ENCODE peak calls at places on chromosomes 13 and 19, in eight cellular contexts. N, Q, R, Y, K, O, E and C are unnamed samples.

GRCh38 chr19:1970003-1970805 is 29.2 kb downstream of the CSNK1G2 start:
- DNase-seq in N (no peak), Q (no peak), R (no peak), Y (no peak), K (no peak), O (no peak), E (peak), C (no peak)

GRCh38 chr19:50510121-50510670 is 795 bp downstream of the JOSD2 start:
- DNase-seq in N (no peak), Q (no peak), R (no peak), Y (no peak), K (no peak), O (no peak), E (no peak), C (no peak)

GRCh38 chr13:49652691-49653305 is 24.5 kb downstream of the ARL11 start:
- DNase-seq in N (no peak), Q (no peak), R (no peak), Y (peak), K (no peak), O (peak), E (no peak), C (no peak)

GRCh38 chr19:13181747-13182388 is 31.7 kb downstream of the IER2 start:
- DNase-seq in N (no peak), Q (no peak), R (no peak), Y (peak), K (no peak), O (peak), E (peak), C (no peak)

GRCh38 chr19:682678-683320 is 6.6 kb downstream of the FSTL3 start:
- DNase-seq in N (no peak), Q (no peak), R (no peak), Y (no peak), K (no peak), O (no peak), E (no peak), C (no peak)

GRCh38 chr19:18590273-18591272 is 2.0 kb downstream of the REX1BD start:
- DNase-seq in N (no peak), Q (no peak), R (no peak), Y (peak), K (no peak), O (peak), E (no peak), C (peak)

GRCh38 chr13:28173793-28174192 is 35.4 kb downstream of the PAN3 start:
- DNase-seq in N (no peak), Q (no peak), R (no peak), Y (no peak), K (no peak), O (no peak), E (no peak), C (no peak)

GRCh38 chr13:101614491-101614890 is 162.0 kb downstream of the ITGBL1 start:
- DNase-seq in N (no peak), Q (no peak), R (no peak), Y (no peak), K (no peak), O (no peak), E (no peak), C (no peak)

GRCh38 chr19:8473652-8474476 is 28.6 kb downstream of the PRAM1 start:
- DNase-seq in N (no peak), Q (no peak), R (no peak), Y (no peak), K (no peak), O (peak), E (no peak), C (no peak)